ENCODE peak calls at places on chromosomes 16 and 17, in four cellular contexts. One of them, this sample, is unnamed.
A peak's percentile ranks its signal among the peaks of the same experiment; 100 is the strongest.

GRCh38 chr17:48961516-48962233 is 6.7 kb downstream of the GIP start:
- DNase-seq in transverse colon: no peak
- DNase-seq in T follicular helper cell: no peak
- DNase-seq in SK-N-SH: no peak
- DNase-seq in this sample: no peak

GRCh38 chr16:17369441-17369951 is 101.3 kb downstream of the XYLT1 start:
- DNase-seq in SK-N-SH: no peak
- DNase-seq in transverse colon: peak; percentile 71
- DNase-seq in T follicular helper cell: peak; percentile 62
- DNase-seq in this sample: peak; percentile 68

GRCh38 chr17:8391711-8392110 is 5.9 kb downstream of the RNF222 start:
- DNase-seq in T follicular helper cell: no peak
- DNase-seq in SK-N-SH: no peak
- DNase-seq in transverse colon: no peak
- DNase-seq in this sample: no peak

GRCh38 chr17:17781591-17782424 is 55.0 kb downstream of the SREBF1 start:
- DNase-seq in T follicular helper cell: peak; percentile 26
- DNase-seq in SK-N-SH: peak; percentile 81
- DNase-seq in transverse colon: peak; percentile 65
- DNase-seq in this sample: peak; percentile 67

GRCh38 chr16:88296437-88297177 is 86.2 kb upstream of the ZNF469 start:
- DNase-seq in transverse colon: no peak
- DNase-seq in T follicular helper cell: no peak
- DNase-seq in SK-N-SH: no peak
- DNase-seq in this sample: no peak

GRCh38 chr16:58057126-58057525 is 31.6 kb downstream of the MMP15 start:
- DNase-seq in SK-N-SH: no peak
- DNase-seq in transverse colon: no peak
- DNase-seq in T follicular helper cell: no peak
- DNase-seq in this sample: no peak

GRCh38 chr17:44222112-44222869 is 2.8 kb upstream of the UBTF start:
- DNase-seq in T follicular helper cell: no peak
- DNase-seq in transverse colon: peak; percentile 83
- DNase-seq in SK-N-SH: peak; percentile 87
- DNase-seq in this sample: peak; percentile 88

GRCh38 chr16:89197033-89197632 is 3.2 kb downstream of the SLC22A31 start:
- DNase-seq in transverse colon: no peak
- DNase-seq in T follicular helper cell: no peak
- DNase-seq in SK-N-SH: peak; percentile 21
- DNase-seq in this sample: no peak

GRCh38 chr16:78684040-78684611 is 584.7 kb downstream of the WWOX start:
- DNase-seq in T follicular helper cell: no peak
- DNase-seq in transverse colon: peak; percentile 28
- DNase-seq in SK-N-SH: no peak
- DNase-seq in this sample: no peak

GRCh38 chr17:29444589-29444988 is 54.4 kb downstream of the TAOK1 start:
- DNase-seq in transverse colon: no peak
- DNase-seq in SK-N-SH: no peak
- DNase-seq in T follicular helper cell: no peak
- DNase-seq in this sample: no peak

GRCh38 chr17:65885484-65885883 is 306.4 kb downstream of the CEP112 start:
- DNase-seq in transverse colon: no peak
- DNase-seq in SK-N-SH: no peak
- DNase-seq in T follicular helper cell: no peak
- DNase-seq in this sample: no peak

GRCh38 chr17:12568358-12569251 is 97.1 kb upstream of the MYOCD start:
- DNase-seq in SK-N-SH: no peak
- DNase-seq in transverse colon: no peak
- DNase-seq in T follicular helper cell: no peak
- DNase-seq in this sample: no peak

GRCh38 chr17:44360826-44361225 is 2.8 kb downstream of the FAM171A2 start:
- DNase-seq in T follicular helper cell: no peak
- DNase-seq in transverse colon: no peak
- DNase-seq in SK-N-SH: peak; percentile 64
- DNase-seq in this sample: no peak

GRCh38 chr16:72833491-72833890 is 214.4 kb downstream of the ZFHX3 start:
- DNase-seq in SK-N-SH: no peak
- DNase-seq in T follicular helper cell: no peak
- DNase-seq in transverse colon: no peak
- DNase-seq in this sample: no peak

GRCh38 chr17:31072186-31072585 is 22.6 kb upstream of the NF1 start:
- DNase-seq in transverse colon: no peak
- DNase-seq in T follicular helper cell: no peak
- DNase-seq in SK-N-SH: no peak
- DNase-seq in this sample: no peak